ENCODE peak calls at places on chromosome 10, in ten cellular contexts. Y is right atrium auricular region; I is activated T-cell treated with anti-CD3 and anti-CD28 coated beads, Interleukin-2, amount 50 U/mL, for 1 hour; C is NCI-H526 treated with DMSO at 0.1 percent for 48 hours; S is GM23338; L is tibial nerve; H is stimulated activated CD4-positive, alpha-beta T cell treated with anti-CD3 and anti-CD28 coated beads, Interleukin-12 subunit alpha, Interleukin-12 subunit beta, amount 100 ng/mL, for 4 hours; U is NCI-H1436; P is H54; K is prostate gland. Q is an unnamed sample.

GRCh38 chr10:1036341-1036791 is 10.7 kb upstream of the IDI2 start:
- DNase-seq in Y (no peak), I (peak), C (no peak), S (no peak), L (no peak), H (no peak), U (no peak), P (peak), K (no peak), Q (peak)

GRCh38 chr10:110664483-110665420 is 20.6 kb downstream of the RBM20 start:
- DNase-seq in Y (no peak), I (no peak), C (no peak), S (no peak), L (no peak), H (no peak), U (no peak), P (no peak), K (no peak), Q (peak)

GRCh38 chr10:88008866-88009470 is 145.5 kb downstream of the PTEN start:
- DNase-seq in Y (no peak), I (no peak), C (no peak), S (no peak), L (no peak), H (no peak), U (no peak), P (no peak), K (no peak), Q (no peak)

GRCh38 chr10:55628260-55628701 is 732.8 kb downstream of the ZWINT start:
- DNase-seq in Y (peak), I (no peak), C (no peak), S (peak), L (no peak), H (no peak), U (no peak), P (no peak), K (no peak), Q (peak)

GRCh38 chr10:93468532-93469213 is 13.5 kb downstream of the MYOF start:
- DNase-seq in Y (no peak), I (no peak), C (no peak), S (no peak), L (no peak), H (no peak), U (no peak), P (peak), K (no peak), Q (peak)

GRCh38 chr10:85139124-85139523 is 810.7 kb downstream of the CCSER2 start:
- DNase-seq in Y (no peak), I (no peak), C (no peak), S (no peak), L (no peak), H (no peak), U (no peak), P (no peak), K (no peak), Q (no peak)

GRCh38 chr10:120824864-120825263 is 26.3 kb upstream of the WDR11 start:
- DNase-seq in Y (no peak), I (no peak), C (peak), S (peak), L (no peak), H (no peak), U (no peak), P (peak), K (peak), Q (peak)

GRCh38 chr10:128978211-128978610 is 488.8 kb upstream of the MGMT start:
- DNase-seq in Y (no peak), I (no peak), C (no peak), S (no peak), L (no peak), H (no peak), U (no peak), P (no peak), K (no peak), Q (no peak)

GRCh38 chr10:72009430-72010081 is 45.4 kb downstream of the CHST3 start:
- DNase-seq in Y (peak), I (no peak), C (no peak), S (peak), L (peak), H (no peak), U (no peak), P (no peak), K (peak), Q (peak)

GRCh38 chr10:6321880-6322279 is 119.1 kb downstream of the PFKFB3 start:
- DNase-seq in Y (no peak), I (no peak), C (no peak), S (no peak), L (no peak), H (no peak), U (no peak), P (no peak), K (no peak), Q (peak)

GRCh38 chr10:23099816-23100215 is 4.4 kb downstream of the MSRB2 start:
- DNase-seq in Y (no peak), I (no peak), C (no peak), S (peak), L (no peak), H (no peak), U (no peak), P (no peak), K (no peak), Q (peak)

GRCh38 chr10:102230264-102230860 is 4.3 kb downstream of the ELOVL3 start:
- DNase-seq in Y (no peak), I (peak), C (no peak), S (peak), L (no peak), H (peak), U (peak), P (no peak), K (peak), Q (peak)

GRCh38 chr10:7857259-7857658 is 39.0 kb downstream of the TAF3 start:
- DNase-seq in Y (no peak), I (no peak), C (no peak), S (no peak), L (no peak), H (no peak), U (no peak), P (no peak), K (no peak), Q (peak)

GRCh38 chr10:73899401-73899780 is 11.5 kb upstream of the PLAU start:
- DNase-seq in Y (no peak), I (no peak), C (no peak), S (no peak), L (no peak), H (no peak), U (no peak), P (peak), K (no peak), Q (peak)

GRCh38 chr10:118035358-118036031 is 11.2 kb downstream of the RAB11FIP2 start:
- DNase-seq in Y (no peak), I (no peak), C (peak), S (no peak), L (no peak), H (no peak), U (no peak), P (no peak), K (no peak), Q (peak)

GRCh38 chr10:112955736-112956421 is 5.8 kb downstream of the TCF7L2 start:
- DNase-seq in Y (no peak), I (no peak), C (no peak), S (no peak), L (no peak), H (no peak), U (no peak), P (no peak), K (no peak), Q (peak)

GRCh38 chr10:72186633-72187330 is 29.0 kb upstream of the ANAPC16 start:
- DNase-seq in Y (peak), I (no peak), C (no peak), S (no peak), L (peak), H (no peak), U (peak), P (no peak), K (no peak), Q (no peak)

GRCh38 chr10:28328346-28328745 is 25.5 kb upstream of the MPP7 start:
- DNase-seq in Y (no peak), I (no peak), C (no peak), S (no peak), L (no peak), H (no peak), U (no peak), P (no peak), K (no peak), Q (no peak)

GRCh38 chr10:13613519-13613918 is 26.8 kb downstream of the PRPF18 start:
- DNase-seq in Y (no peak), I (no peak), C (peak), S (peak), L (peak), H (no peak), U (no peak), P (no peak), K (peak), Q (peak)

GRCh38 chr10:100970076-100970913 is 991 bp downstream of the SEMA4G start:
- DNase-seq in Y (peak), I (peak), C (no peak), S (peak), L (no peak), H (no peak), U (no peak), P (no peak), K (peak), Q (no peak)

GRCh38 chr10:112773783-112774182 is 176.3 kb upstream of the TCF7L2 start:
- DNase-seq in Y (no peak), I (no peak), C (no peak), S (no peak), L (no peak), H (no peak), U (no peak), P (no peak), K (no peak), Q (no peak)

Q was measured in kidney tubule cell.